ENCODE peak calls at places on chromosomes 13 and 19, in six cellular contexts. B, Y, D, N, U and M are unnamed samples. For H3K9me3, the result is how much of the 10 kb centered on the place peaks cover.

GRCh38 chr19:14002571-14003278 is 3.4 kb downstream of the RFX1 start:
- DNase-seq in B (no peak), Y (no peak), D (no peak), N (no peak), U (no peak), M (no peak)

GRCh38 chr13:66087149-66087780 is 1142.9 kb downstream of the PCDH9 start:
- DNase-seq in B (no peak), Y (no peak), D (peak), N (no peak), U (no peak), M (no peak)

GRCh38 chr19:3320354-3320670 is 46.1 kb upstream of the NFIC start:
- DNase-seq in B (no peak), Y (no peak), D (no peak), N (peak), U (no peak), M (no peak)

GRCh38 chr19:45585158-45585577 is 566 bp upstream of the OPA3 start:
- DNase-seq in B (no peak), Y (no peak), D (no peak), N (no peak), U (no peak), M (no peak)

GRCh38 chr19:41416194-41416674 is 10.9 kb downstream of the B3GNT8 start:
- DNase-seq in B (no peak), Y (no peak), D (no peak), N (peak), U (no peak), M (no peak)

GRCh38 chr19:35346193-35347052 is 1.3 kb upstream of the FFAR1 start:
- DNase-seq in B (peak), Y (no peak), D (no peak), N (no peak), U (peak), M (peak)

GRCh38 chr13:30394798-30395191 is 27.5 kb upstream of the UBE2L5 start:
- DNase-seq in B (no peak), Y (no peak), D (peak), N (no peak), U (no peak), M (no peak)

GRCh38 chr13:89977203-89977602 is 1370.3 kb upstream of the MIR17HG start:
- DNase-seq in B (no peak), Y (no peak), D (no peak), N (no peak), U (no peak), M (no peak)

GRCh38 chr13:114110091-114110829 is 22.2 kb downstream of the RASA3 start:
- DNase-seq in B (no peak), Y (no peak), D (peak), N (peak), U (peak), M (peak)

GRCh38 chr19:18297308-18297707 is 15.9 kb upstream of the JUND start:
- DNase-seq in B (no peak), Y (no peak), D (peak), N (no peak), U (no peak), M (no peak)

GRCh38 chr19:48468806-48469055 is 438 bp upstream of the CYTH2 start:
- DNase-seq in B (no peak), Y (no peak), D (no peak), N (no peak), U (no peak), M (no peak)

GRCh38 chr13:25901460-25902376 is 150.1 kb downstream of the SHISA2 start:
- DNase-seq in B (no peak), Y (no peak), D (peak), N (no peak), U (no peak), M (peak)

GRCh38 chr13:85278851-85279250 is 520.4 kb downstream of the SLITRK6 start:
- DNase-seq in B (no peak), Y (no peak), D (no peak), N (no peak), U (no peak), M (no peak)

GRCh38 chr13:107867701-107868661 is 347.4 kb downstream of the LIG4 start:
- DNase-seq in B (peak), Y (no peak), D (peak), N (peak), U (peak), M (no peak)

GRCh38 chr19:57949702-57950101 is 2.2 kb upstream of the ZNF256 start:
- DNase-seq in B (no peak), Y (no peak), D (no peak), N (peak), U (no peak), M (no peak)

GRCh38 chr19:14795078-14795721 is 16.8 kb upstream of the ADGRE2 start:
- DNase-seq in B (no peak), Y (no peak), D (no peak), N (no peak), U (no peak), M (no peak)

GRCh38 chr13:37747071-37747612 is 122.4 kb downstream of the TRPC4 start:
- DNase-seq in B (no peak), Y (no peak), D (peak), N (no peak), U (no peak), M (no peak)

GRCh38 chr13:113935523-113935922 is 38.4 kb downstream of the C13orf46 start:
- DNase-seq in B (no peak), Y (no peak), D (no peak), N (no peak), U (no peak), M (no peak)

GRCh38 chr19:32676186-32676894 is 692 bp downstream of the RGS9BP start:
- DNase-seq in B (peak), Y (peak), D (no peak), N (peak), U (peak), M (no peak)

GRCh38 chr13:77516342-77516789 is 19.1 kb upstream of the SCEL start:
- DNase-seq in B (no peak), Y (no peak), D (peak), N (no peak), U (no peak), M (no peak)

GRCh38 chr19:41030651-41031050 is 39.6 kb downstream of the CYP2B6 start:
- DNase-seq in B (no peak), Y (no peak), D (no peak), N (no peak), U (no peak), M (no peak)

GRCh38 chr19:58434217-58434616 is 5.7 kb downstream of the ZNF132 start:
- DNase-seq in B (no peak), Y (no peak), D (no peak), N (no peak), U (no peak), M (no peak)

GRCh38 chr19:50547385-50548190 is 20.6 kb downstream of the LRRC4B start:
- DNase-seq in B (no peak), Y (no peak), D (no peak), N (no peak), U (no peak), M (no peak)

GRCh38 chr19:6691342-6691741 is 21.4 kb upstream of the TNFSF14 start:
- DNase-seq in B (no peak), Y (no peak), D (no peak), N (no peak), U (no peak), M (no peak)

GRCh38 chr13:111483621-111483987 is 163.2 kb downstream of the TEX29 start:
- DNase-seq in B (no peak), Y (no peak), D (no peak), N (no peak), U (no peak), M (no peak)

DNA sequence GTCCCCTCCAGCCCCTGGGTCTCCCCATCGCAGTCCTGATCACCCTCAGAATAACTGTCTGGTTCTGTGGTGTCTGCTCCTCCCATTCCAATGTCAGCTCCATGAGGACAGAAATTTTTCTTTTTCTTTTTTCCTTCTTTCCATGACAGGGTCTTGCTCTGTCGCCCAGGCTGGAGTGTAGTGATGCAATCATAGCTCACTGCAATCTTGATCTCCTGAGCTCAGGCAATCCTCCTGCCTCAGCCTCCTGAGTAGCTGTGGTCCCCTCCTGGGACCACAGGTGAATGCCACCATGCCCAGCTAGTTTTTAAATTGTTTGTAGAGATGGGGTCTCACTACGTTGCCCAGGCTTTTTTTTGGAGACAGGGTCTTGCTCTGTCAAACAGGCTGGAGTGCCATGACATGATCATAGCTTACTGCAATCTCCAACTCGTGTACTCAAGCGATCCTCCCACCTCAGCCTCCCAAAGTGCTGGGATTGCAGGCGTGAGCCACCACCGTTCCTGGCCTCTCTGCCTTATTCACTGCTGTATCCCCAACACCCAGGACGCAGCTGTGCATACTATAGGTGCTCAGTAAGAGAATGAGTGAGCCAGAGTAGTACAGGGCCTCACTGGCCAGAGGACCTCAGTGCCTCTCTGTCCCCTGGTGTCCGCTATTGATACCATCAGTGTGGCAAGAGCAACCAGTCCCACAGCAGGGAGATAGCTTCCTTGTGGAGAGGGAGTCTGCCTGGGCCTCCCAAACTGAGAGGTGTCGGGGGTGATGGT is 5.2 kb upstream of the DOCK6 start:
- DNase-seq in B (no peak), Y (no peak), D (no peak), N (no peak), U (no peak), M (no peak)
- H3K27ac ChIP-seq in B (no peak), Y (peak), D (no peak), N (peak), U (no peak), M (no peak)

GRCh38 chr13:40875048-40875447 is 85.6 kb downstream of the SLC25A15 start:
- DNase-seq in B (no peak), Y (no peak), D (no peak), N (no peak), U (no peak), M (no peak)

GRCh38 chr13:40875583-40875982 is 86.2 kb downstream of the SLC25A15 start:
- DNase-seq in B (no peak), Y (no peak), D (no peak), N (no peak), U (no peak), M (no peak)

GRCh38 chr13:40874138-40874776 is 84.8 kb downstream of the SLC25A15 start:
- DNase-seq in B (no peak), Y (no peak), D (peak), N (no peak), U (no peak), M (no peak)

GRCh38 chr13:40878321-40878720 is 88.9 kb downstream of the SLC25A15 start:
- DNase-seq in B (no peak), Y (no peak), D (no peak), N (no peak), U (no peak), M (no peak)

DNA sequence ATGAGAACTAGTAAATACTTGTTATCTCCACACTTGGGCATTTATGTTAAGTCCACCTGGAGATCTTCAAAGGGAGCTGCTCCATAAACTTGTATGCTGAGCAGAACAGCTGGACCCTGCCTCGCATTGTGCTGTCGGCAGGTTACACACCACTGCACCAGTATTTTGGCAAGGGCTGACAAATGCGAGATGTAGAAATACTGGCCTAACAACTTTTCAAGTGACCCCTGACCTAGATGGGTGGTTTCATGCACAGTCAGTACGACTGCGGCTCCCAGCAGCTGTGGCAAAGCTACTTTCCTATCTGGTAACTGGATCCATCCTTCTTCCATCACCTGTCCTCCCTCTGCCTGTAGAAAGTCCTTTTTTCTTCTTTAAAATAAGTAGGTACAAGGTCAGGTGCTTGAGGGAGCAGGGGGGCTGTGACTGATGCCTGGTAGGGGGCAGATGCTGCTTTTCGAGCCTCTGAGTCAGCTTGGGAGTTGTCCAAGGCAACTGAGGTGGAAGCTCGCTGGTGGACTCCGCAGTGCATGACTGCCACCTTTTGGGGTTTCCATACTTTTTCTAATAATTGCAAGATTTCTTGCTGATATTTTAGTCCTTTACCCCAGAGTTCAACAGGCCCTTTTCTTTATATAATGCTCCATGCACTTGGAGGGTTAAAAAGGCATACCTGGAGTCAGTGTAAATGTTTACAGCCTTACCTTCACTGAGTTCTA is 86.8 kb downstream of the SLC25A15 start:
- DNase-seq in B (no peak), Y (no peak), D (no peak), N (no peak), U (no peak), M (no peak)
- H3K9me3 ChIP-seq in B (under half), Y (under half), D (under half), N (under half), U (under half), M (half or more)

DNA sequence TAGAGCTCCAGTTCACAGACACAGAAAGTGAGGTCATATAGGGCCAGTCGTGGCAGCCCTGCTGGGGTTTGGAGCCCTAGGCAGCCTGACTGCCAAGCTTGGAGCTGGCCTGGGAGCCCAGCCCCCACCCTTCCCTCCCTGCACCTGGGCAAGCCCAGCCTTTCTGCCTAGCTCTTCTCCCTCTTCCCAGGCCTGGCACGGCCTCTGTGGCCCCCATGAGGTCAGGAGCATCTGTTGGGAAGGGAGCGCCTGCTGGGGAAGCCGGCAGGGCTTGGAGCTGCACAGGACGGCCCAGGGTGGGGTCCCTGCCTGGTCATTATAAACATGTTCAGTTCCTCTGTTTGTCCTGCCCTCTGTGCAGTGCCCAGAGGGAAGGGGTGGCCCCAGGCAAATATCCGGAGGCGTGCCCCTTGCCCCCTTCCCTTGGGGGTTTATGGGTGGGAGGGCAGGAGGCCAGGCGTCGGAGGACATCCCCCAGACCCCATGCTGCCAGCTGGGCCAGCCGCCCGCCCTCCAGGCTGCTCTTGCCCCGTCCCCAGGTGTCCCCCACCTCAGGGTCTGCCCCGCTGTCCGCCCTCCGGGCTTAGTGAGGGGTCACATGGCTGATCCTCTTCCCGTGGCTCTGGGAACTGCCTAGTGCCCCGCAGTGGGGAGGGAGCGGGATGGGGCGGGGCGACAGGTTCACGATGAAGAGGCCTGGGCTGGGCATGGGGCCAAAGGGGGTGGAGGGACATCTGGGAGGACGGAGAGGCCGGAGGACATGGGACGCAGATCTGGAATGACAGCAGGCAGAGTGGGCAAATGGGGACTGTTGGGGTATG is 30.0 kb upstream of the NCCRP1 start:
- DNase-seq in B (no peak), Y (no peak), D (no peak), N (peak), U (no peak), M (no peak)
- H3K27ac ChIP-seq in B (no peak), Y (peak), D (no peak), N (peak), U (no peak), M (no peak)

DNA sequence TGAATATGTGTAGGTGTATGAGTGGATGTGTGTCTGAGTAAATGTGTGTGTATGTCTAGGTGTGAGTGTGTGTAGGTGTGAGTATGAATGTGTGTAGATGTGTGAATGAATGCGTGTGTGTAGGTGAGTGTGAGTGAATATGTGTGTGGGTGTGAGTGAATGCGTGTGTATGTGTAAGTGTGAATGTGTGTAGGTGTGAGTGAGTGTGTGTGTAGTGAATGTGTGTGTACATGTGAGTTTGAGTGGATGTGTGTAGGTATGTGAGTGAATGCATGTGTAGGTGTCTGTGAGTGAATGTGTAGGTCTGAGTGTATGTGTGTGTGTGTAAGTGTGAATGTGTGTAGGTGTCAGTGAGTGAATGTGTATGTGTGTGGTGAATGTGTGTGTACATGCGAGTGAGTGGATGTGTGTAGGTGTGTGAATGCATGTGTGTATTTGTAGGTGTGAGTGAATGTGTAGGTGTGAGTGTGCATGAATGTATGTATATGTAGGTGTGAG is 201.0 kb upstream of the ZNF536 start:
- DNase-seq in B (no peak), Y (no peak), D (no peak), N (no peak), U (no peak), M (no peak)
- H3K9me3 ChIP-seq in B (under half), Y (under half), D (under half), N (under half), U (under half), M (under half)

GRCh38 chr13:110317093-110317492 is 10.0 kb downstream of the COL4A2 start:
- DNase-seq in B (no peak), Y (no peak), D (no peak), N (no peak), U (no peak), M (no peak)
- H3K27ac ChIP-seq in B (no peak), Y (peak), D (no peak), N (no peak), U (no peak), M (no peak)

GRCh38 chr19:36894849-36895383 is 21.2 kb downstream of the ZNF829 start:
- DNase-seq in B (no peak), Y (no peak), D (no peak), N (no peak), U (no peak), M (no peak)
- H3K9me3 ChIP-seq in B (half or more), Y (half or more), D (half or more), N (half or more), U (half or more), M (half or more)

GRCh38 chr19:47134533-47134932 is 3.9 kb downstream of the SAE1 start:
- DNase-seq in B (no peak), Y (no peak), D (no peak), N (no peak), U (no peak), M (no peak)

GRCh38 chr19:47130120-47130588 is 481 bp upstream of the SAE1 start:
- DNase-seq in B (no peak), Y (no peak), D (no peak), N (no peak), U (no peak), M (no peak)

GRCh38 chr19:47130589-47131168 is at the start of gene SAE1:
- DNase-seq in B (peak), Y (peak), D (peak), N (peak), U (peak), M (peak)

GRCh38 chr19:47133021-47133471 is 2.4 kb downstream of the SAE1 start:
- DNase-seq in B (no peak), Y (no peak), D (no peak), N (no peak), U (no peak), M (no peak)

DNA sequence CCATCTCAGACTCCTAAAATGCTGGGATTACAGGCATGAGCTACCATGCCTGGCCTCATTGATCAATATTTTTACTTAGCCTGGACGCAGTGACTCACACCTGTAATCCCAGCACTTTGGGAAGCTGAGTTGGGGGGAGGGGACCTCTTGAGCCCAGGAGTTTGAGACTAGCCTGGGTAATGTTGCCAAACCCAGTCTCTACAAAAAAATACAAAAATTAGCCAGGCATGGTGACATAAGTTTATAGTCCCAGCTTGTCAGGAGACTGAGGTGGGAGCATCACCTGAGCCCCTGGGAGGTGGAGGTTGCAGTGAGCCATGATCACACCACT is 1.9 kb downstream of the SAE1 start:
- DNase-seq in B (no peak), Y (no peak), D (no peak), N (no peak), U (no peak), M (no peak)
- H3K27ac ChIP-seq in B (no peak), Y (peak), D (no peak), N (no peak), U (no peak), M (no peak)